ENCODE peak calls at places on chromosomes 1 and 21, in seven cellular contexts. One of them, this sample, is unnamed.

GRCh38 chr1:31891280-31891679 is 46.9 kb downstream of the PTP4A2 start:
- DNase-seq in mucosa of gallbladder: no peak
- DNase-seq in AG04449: no peak
- DNase-seq in RPMI7951: no peak
- DNase-seq in T follicular helper cell: no peak
- DNase-seq in osteocyte: no peak
- DNase-seq in NAMALWA: no peak
- DNase-seq in this sample: peak; percentile 86

GRCh38 chr1:226762988-226763740 is 24.1 kb upstream of the ITPKB start:
- DNase-seq in mucosa of gallbladder: no peak
- DNase-seq in AG04449: no peak
- DNase-seq in RPMI7951: peak; percentile 49
- DNase-seq in T follicular helper cell: no peak
- DNase-seq in osteocyte: no peak
- DNase-seq in NAMALWA: no peak
- DNase-seq in this sample: no peak

GRCh38 chr1:207754011-207754410 is 2.2 kb downstream of the CD46 start:
- DNase-seq in mucosa of gallbladder: no peak
- DNase-seq in AG04449: no peak
- DNase-seq in RPMI7951: no peak
- DNase-seq in T follicular helper cell: no peak
- DNase-seq in osteocyte: no peak
- DNase-seq in NAMALWA: no peak
- DNase-seq in this sample: no peak

GRCh38 chr1:3727042-3727824 is 25.0 kb upstream of the CCDC27 start:
- DNase-seq in mucosa of gallbladder: no peak
- DNase-seq in AG04449: no peak
- DNase-seq in RPMI7951: peak; percentile 20
- DNase-seq in T follicular helper cell: no peak
- DNase-seq in osteocyte: no peak
- DNase-seq in NAMALWA: peak; percentile 70
- DNase-seq in this sample: no peak

GRCh38 chr1:32652244-32652962 is 1.4 kb downstream of the RBBP4 start:
- DNase-seq in mucosa of gallbladder: no peak
- DNase-seq in AG04449: no peak
- DNase-seq in RPMI7951: no peak
- DNase-seq in T follicular helper cell: no peak
- DNase-seq in osteocyte: no peak
- DNase-seq in NAMALWA: no peak
- DNase-seq in this sample: no peak

GRCh38 chr1:182786223-182787001 is 3.2 kb upstream of the NPL start:
- DNase-seq in mucosa of gallbladder: peak; percentile 30
- DNase-seq in AG04449: peak; percentile 14
- DNase-seq in RPMI7951: peak; percentile 58
- DNase-seq in T follicular helper cell: peak; percentile 2
- DNase-seq in osteocyte: peak; percentile 88
- DNase-seq in NAMALWA: peak; percentile 67
- DNase-seq in this sample: peak; percentile 6

GRCh38 chr21:41501919-41502318 is 6.0 kb downstream of the TMPRSS2 start:
- DNase-seq in mucosa of gallbladder: peak; percentile 59
- DNase-seq in AG04449: no peak
- DNase-seq in RPMI7951: peak; percentile 85
- DNase-seq in T follicular helper cell: no peak
- DNase-seq in osteocyte: no peak
- DNase-seq in NAMALWA: no peak
- DNase-seq in this sample: no peak

GRCh38 chr1:77068013-77068412 is 151.2 kb downstream of the PIGK start:
- DNase-seq in mucosa of gallbladder: no peak
- DNase-seq in AG04449: no peak
- DNase-seq in RPMI7951: no peak
- DNase-seq in T follicular helper cell: no peak
- DNase-seq in osteocyte: no peak
- DNase-seq in NAMALWA: no peak
- DNase-seq in this sample: no peak

GRCh38 chr1:115492019-115492595 is 149.7 kb upstream of the VANGL1 start:
- DNase-seq in mucosa of gallbladder: no peak
- DNase-seq in AG04449: no peak
- DNase-seq in RPMI7951: no peak
- DNase-seq in T follicular helper cell: no peak
- DNase-seq in osteocyte: peak; percentile 73
- DNase-seq in NAMALWA: no peak
- DNase-seq in this sample: no peak

GRCh38 chr1:101388904-101389546 is 152.2 kb downstream of the S1PR1 start:
- DNase-seq in mucosa of gallbladder: no peak
- DNase-seq in AG04449: no peak
- DNase-seq in RPMI7951: peak; percentile 4
- DNase-seq in T follicular helper cell: no peak
- DNase-seq in osteocyte: no peak
- DNase-seq in NAMALWA: peak; percentile 73
- DNase-seq in this sample: no peak

GRCh38 chr1:212482352-212483153 is 49.8 kb downstream of the NENF start:
- DNase-seq in mucosa of gallbladder: no peak
- DNase-seq in AG04449: no peak
- DNase-seq in RPMI7951: peak; percentile 94
- DNase-seq in T follicular helper cell: no peak
- DNase-seq in osteocyte: no peak
- DNase-seq in NAMALWA: no peak
- DNase-seq in this sample: no peak

GRCh38 chr1:63124666-63125191 is 197.6 kb upstream of the FOXD3 start:
- DNase-seq in mucosa of gallbladder: no peak
- DNase-seq in AG04449: peak; percentile 63
- DNase-seq in RPMI7951: peak; percentile 91
- DNase-seq in T follicular helper cell: no peak
- DNase-seq in osteocyte: no peak
- DNase-seq in NAMALWA: no peak
- DNase-seq in this sample: no peak

GRCh38 chr1:167871331-167871730 is 42.6 kb downstream of the ADCY10 start:
- DNase-seq in mucosa of gallbladder: no peak
- DNase-seq in AG04449: no peak
- DNase-seq in RPMI7951: no peak
- DNase-seq in T follicular helper cell: no peak
- DNase-seq in osteocyte: no peak
- DNase-seq in NAMALWA: no peak
- DNase-seq in this sample: no peak

GRCh38 chr1:104718752-104719151 is 969.1 kb downstream of the AMY1C start:
- DNase-seq in mucosa of gallbladder: no peak
- DNase-seq in AG04449: no peak
- DNase-seq in RPMI7951: no peak
- DNase-seq in T follicular helper cell: no peak
- DNase-seq in osteocyte: no peak
- DNase-seq in NAMALWA: no peak
- DNase-seq in this sample: no peak

GRCh38 chr1:23193391-23194118 is 23.7 kb downstream of the HTR1D start:
- DNase-seq in mucosa of gallbladder: no peak
- DNase-seq in AG04449: no peak
- DNase-seq in RPMI7951: no peak
- DNase-seq in T follicular helper cell: no peak
- DNase-seq in osteocyte: no peak
- DNase-seq in NAMALWA: no peak
- DNase-seq in this sample: no peak

GRCh38 chr1:109228167-109228566 is 14.4 kb downstream of the SARS1 start:
- DNase-seq in mucosa of gallbladder: no peak
- DNase-seq in AG04449: no peak
- DNase-seq in RPMI7951: no peak
- DNase-seq in T follicular helper cell: no peak
- DNase-seq in osteocyte: no peak
- DNase-seq in NAMALWA: no peak
- DNase-seq in this sample: no peak

GRCh38 chr1:156963621-156964020 is 43.2 kb downstream of the LRRC71 start:
- DNase-seq in mucosa of gallbladder: no peak
- DNase-seq in AG04449: no peak
- DNase-seq in RPMI7951: no peak
- DNase-seq in T follicular helper cell: peak; percentile 18
- DNase-seq in osteocyte: no peak
- DNase-seq in NAMALWA: peak; percentile 70
- DNase-seq in this sample: peak; percentile 78

GRCh38 chr21:38766987-38767722 is 38.6 kb upstream of the ETS2 start:
- DNase-seq in mucosa of gallbladder: no peak
- DNase-seq in AG04449: no peak
- DNase-seq in RPMI7951: peak; percentile 37
- DNase-seq in T follicular helper cell: peak; percentile 7
- DNase-seq in osteocyte: no peak
- DNase-seq in NAMALWA: peak; percentile 84
- DNase-seq in this sample: peak; percentile 91

GRCh38 chr1:51642739-51643142 is 25.8 kb downstream of the OSBPL9 start:
- DNase-seq in mucosa of gallbladder: peak; percentile 38
- DNase-seq in AG04449: peak; percentile 91
- DNase-seq in RPMI7951: peak; percentile 76
- DNase-seq in T follicular helper cell: no peak
- DNase-seq in osteocyte: no peak
- DNase-seq in NAMALWA: no peak
- DNase-seq in this sample: no peak

GRCh38 chr1:158121604-158122254 is 59.0 kb upstream of the CD1D start:
- DNase-seq in mucosa of gallbladder: peak; percentile 22
- DNase-seq in AG04449: no peak
- DNase-seq in RPMI7951: peak; percentile 57
- DNase-seq in T follicular helper cell: no peak
- DNase-seq in osteocyte: no peak
- DNase-seq in NAMALWA: peak; percentile 68
- DNase-seq in this sample: no peak

GRCh38 chr1:27009601-27010197 is 3.0 kb downstream of the TENT5B start:
- DNase-seq in mucosa of gallbladder: no peak
- DNase-seq in AG04449: no peak
- DNase-seq in RPMI7951: no peak
- DNase-seq in T follicular helper cell: no peak
- DNase-seq in osteocyte: no peak
- DNase-seq in NAMALWA: no peak
- DNase-seq in this sample: no peak

GRCh38 chr1:243488459-243489163 is 232.8 kb downstream of the SDCCAG8 start:
- DNase-seq in mucosa of gallbladder: no peak
- DNase-seq in AG04449: no peak
- DNase-seq in RPMI7951: no peak
- DNase-seq in T follicular helper cell: no peak
- DNase-seq in osteocyte: no peak
- DNase-seq in NAMALWA: no peak
- DNase-seq in this sample: no peak

GRCh38 chr1:180773210-180773865 is 139.4 kb upstream of the KIAA1614 start:
- DNase-seq in mucosa of gallbladder: no peak
- DNase-seq in AG04449: no peak
- DNase-seq in RPMI7951: peak; percentile 33
- DNase-seq in T follicular helper cell: no peak
- DNase-seq in osteocyte: no peak
- DNase-seq in NAMALWA: no peak
- DNase-seq in this sample: no peak

GRCh38 chr1:226779536-226779935 is 40.5 kb upstream of the ITPKB start:
- DNase-seq in mucosa of gallbladder: no peak
- DNase-seq in AG04449: no peak
- DNase-seq in RPMI7951: no peak
- DNase-seq in T follicular helper cell: no peak
- DNase-seq in osteocyte: no peak
- DNase-seq in NAMALWA: no peak
- DNase-seq in this sample: no peak

GRCh38 chr1:104905322-104905721 is 1155.6 kb downstream of the AMY1C start:
- DNase-seq in mucosa of gallbladder: no peak
- DNase-seq in AG04449: no peak
- DNase-seq in RPMI7951: no peak
- DNase-seq in T follicular helper cell: no peak
- DNase-seq in osteocyte: no peak
- DNase-seq in NAMALWA: no peak
- DNase-seq in this sample: no peak

GRCh38 chr1:77536813-77537212 is 145.6 kb downstream of the ZZZ3 start:
- DNase-seq in mucosa of gallbladder: no peak
- DNase-seq in AG04449: peak; percentile 93
- DNase-seq in RPMI7951: peak; percentile 98
- DNase-seq in T follicular helper cell: no peak
- DNase-seq in osteocyte: no peak
- DNase-seq in NAMALWA: no peak
- DNase-seq in this sample: no peak

GRCh38 chr21:31110430-31110829 is 72.2 kb upstream of the KRTAP19-8 start:
- DNase-seq in mucosa of gallbladder: no peak
- DNase-seq in AG04449: no peak
- DNase-seq in RPMI7951: no peak
- DNase-seq in T follicular helper cell: no peak
- DNase-seq in osteocyte: peak; percentile 48
- DNase-seq in NAMALWA: no peak
- DNase-seq in this sample: no peak

GRCh38 chr1:223720987-223721591 is 8.8 kb downstream of the CAPN2 start:
- DNase-seq in mucosa of gallbladder: peak; percentile 47
- DNase-seq in AG04449: no peak
- DNase-seq in RPMI7951: peak; percentile 61
- DNase-seq in T follicular helper cell: no peak
- DNase-seq in osteocyte: no peak
- DNase-seq in NAMALWA: no peak
- DNase-seq in this sample: no peak

GRCh38 chr1:156961709-156962108 is 41.3 kb downstream of the LRRC71 start:
- DNase-seq in mucosa of gallbladder: no peak
- DNase-seq in AG04449: no peak
- DNase-seq in RPMI7951: peak; percentile 18
- DNase-seq in T follicular helper cell: peak; percentile 12
- DNase-seq in osteocyte: no peak
- DNase-seq in NAMALWA: peak; percentile 88
- DNase-seq in this sample: no peak

GRCh38 chr1:25550683-25551310 is 7.4 kb downstream of the LDLRAP1 start:
- DNase-seq in mucosa of gallbladder: no peak
- DNase-seq in AG04449: no peak
- DNase-seq in RPMI7951: peak; percentile 44
- DNase-seq in T follicular helper cell: no peak
- DNase-seq in osteocyte: no peak
- DNase-seq in NAMALWA: no peak
- DNase-seq in this sample: no peak

GRCh38 chr1:151613275-151613867 is 1.5 kb downstream of the SNX27 start:
- DNase-seq in mucosa of gallbladder: no peak
- DNase-seq in AG04449: no peak
- DNase-seq in RPMI7951: no peak
- DNase-seq in T follicular helper cell: no peak
- DNase-seq in osteocyte: no peak
- DNase-seq in NAMALWA: no peak
- DNase-seq in this sample: no peak

GRCh38 chr1:26768755-26769154 is 19.0 kb upstream of the PIGV start:
- DNase-seq in mucosa of gallbladder: no peak
- DNase-seq in AG04449: no peak
- DNase-seq in RPMI7951: peak; percentile 76
- DNase-seq in T follicular helper cell: no peak
- DNase-seq in osteocyte: no peak
- DNase-seq in NAMALWA: no peak
- DNase-seq in this sample: no peak

GRCh38 chr1:183267646-183268431 is 81.8 kb downstream of the LAMC2 start:
- DNase-seq in mucosa of gallbladder: no peak
- DNase-seq in AG04449: peak; percentile 96
- DNase-seq in RPMI7951: peak; percentile 90
- DNase-seq in T follicular helper cell: no peak
- DNase-seq in osteocyte: no peak
- DNase-seq in NAMALWA: no peak
- DNase-seq in this sample: no peak

This sample was measured in T-helper 1 cell.